ENCODE peak calls at places on chromosomes 7 and 10, in five cellular contexts. W is K562, R is adrenal gland, E is esophagus muscularis mucosa, J is erythroblast. I is an unnamed sample.

GRCh38 chr10:83214178-83214577 is 925.1 kb upstream of the GHITM start:
- DNase-seq in E (no peak), R (no peak), J (no peak), W (no peak), I (no peak)

GRCh38 chr7:139765143-139765542 is 12.7 kb downstream of the HIPK2 start:
- DNase-seq in R (no peak), E (no peak), W (no peak), J (no peak), I (no peak)

GRCh38 chr7:99406557-99406956 is 1.8 kb downstream of the PDAP1 start:
- DNase-seq in J (peak; percentile 24), W (peak; percentile 44), R (no peak), E (no peak), I (no peak)

GRCh38 chr7:29641651-29642050 is 78.0 kb downstream of the PRR15 start:
- DNase-seq in W (no peak), J (no peak), R (no peak), E (peak; percentile 62), I (peak; percentile 19)

GRCh38 chr10:62655337-62655994 is 149.1 kb upstream of the ADO start:
- DNase-seq in W (no peak), E (no peak), R (no peak), J (no peak), I (no peak)

GRCh38 chr10:84587789-84588188 is 259.4 kb downstream of the CCSER2 start:
- DNase-seq in E (no peak), J (no peak), W (no peak), R (no peak), I (no peak)

GRCh38 chr7:35370694-35371093 is 116.8 kb upstream of the TBX20 start:
- DNase-seq in W (no peak), E (no peak), R (no peak), J (no peak), I (no peak)

GRCh38 chr10:89171263-89171872 is 35.7 kb downstream of the CH25H start:
- DNase-seq in R (no peak), J (no peak), W (no peak), E (no peak), I (no peak)

GRCh38 chr7:103113164-103113563 is 35.7 kb downstream of the NAPEPLD start:
- DNase-seq in R (no peak), W (no peak), J (no peak), E (no peak), I (peak; percentile 49)

GRCh38 chr10:99621454-99622246 is 1.4 kb upstream of the SLC25A28 start:
- DNase-seq in W (peak; percentile 13), R (peak; percentile 37), E (no peak), J (no peak), I (no peak)

GRCh38 chr7:141511370-141512335 is 39.6 kb upstream of the AGK start:
- DNase-seq in W (no peak), E (no peak), J (no peak), R (no peak), I (no peak)

GRCh38 chr7:73828972-73829371 is 1.8 kb upstream of the CLDN4 start:
- DNase-seq in J (no peak), W (no peak), E (no peak), R (no peak), I (no peak)

GRCh38 chr7:94697671-94697994 is 41.7 kb upstream of the SGCE start:
- DNase-seq in E (no peak), W (no peak), R (no peak), J (no peak), I (no peak)

GRCh38 chr7:8638076-8638475 is 204.7 kb downstream of the NXPH1 start:
- DNase-seq in E (no peak), W (no peak), R (no peak), J (no peak), I (no peak)

GRCh38 chr7:101189109-101189508 is 9.0 kb upstream of the NAT16 start:
- DNase-seq in R (no peak), J (no peak), E (no peak), W (no peak), I (no peak)
- TF ChIP-seq POLR2A in R (no peak), J (no peak), E (no peak), W (no peak), I (no peak)

GRCh38 chr10:102743078-102743587 is 615 bp upstream of the WBP1L start:
- DNase-seq in J (no peak), E (no peak), W (no peak), R (no peak), I (no peak)

GRCh38 chr10:102741848-102742247 is 1.9 kb upstream of the WBP1L start:
- DNase-seq in J (no peak), W (no peak), R (no peak), E (no peak), I (no peak)

GRCh38 chr10:102743588-102744373 is at the start of gene WBP1L:
- DNase-seq in E (peak; percentile 99), R (peak; percentile 96), J (peak; percentile 99), W (peak; percentile 92), I (peak; percentile 90)

GRCh38 chr10:102745157-102745556 is 1.4 kb downstream of the WBP1L start:
- DNase-seq in E (no peak), W (no peak), J (no peak), R (no peak), I (no peak)

GRCh38 chr10:102744374-102745051 is 765 bp downstream of the WBP1L start:
- DNase-seq in R (peak; percentile 41), W (no peak), E (no peak), J (peak; percentile 56), I (no peak)
- TF ChIP-seq POLR2A in R (peak; percentile 35), W (no peak), E (no peak), J (no peak), I (no peak)

DNA sequence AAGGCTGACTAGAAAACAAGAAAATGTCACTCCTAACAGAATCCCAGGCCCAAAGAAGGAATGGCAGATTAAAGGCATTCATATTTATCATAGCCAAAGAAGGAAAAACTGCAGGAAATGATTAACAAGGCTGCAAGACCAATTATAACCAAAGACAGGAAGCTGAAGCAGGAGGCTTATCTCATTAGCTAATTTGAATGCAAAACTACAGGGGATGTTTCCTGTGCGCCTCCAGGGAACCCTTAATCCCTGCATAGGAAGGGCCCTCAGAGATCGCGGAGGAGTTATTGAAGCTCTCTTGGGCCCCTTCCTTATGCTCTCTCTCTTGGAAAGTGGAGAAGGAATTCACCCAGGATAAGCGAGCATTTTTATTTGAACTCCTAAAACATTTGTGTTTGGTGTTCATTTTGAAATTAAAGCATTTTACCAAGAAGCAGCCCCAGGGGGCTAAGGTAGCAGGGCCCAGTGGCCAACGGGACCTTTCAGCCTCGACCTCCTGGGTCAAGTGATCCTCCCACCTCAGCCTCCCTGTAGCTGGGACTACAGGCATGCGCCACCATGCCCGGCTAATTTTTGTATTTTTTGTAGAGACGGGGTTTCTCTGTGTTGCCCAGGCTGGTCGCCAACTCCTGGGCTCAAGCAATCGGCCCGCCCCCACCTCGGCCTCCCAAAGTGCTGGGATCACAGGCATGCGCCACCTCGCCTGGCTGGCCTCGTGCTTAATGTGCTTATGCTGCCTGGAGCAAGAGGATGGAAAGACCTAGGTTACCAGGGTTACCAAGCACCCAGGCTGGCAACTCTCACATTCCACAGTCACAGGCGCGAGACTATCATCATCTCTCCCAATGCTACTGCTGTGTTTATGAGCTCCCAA is 24.1 kb upstream of the PROSER2 start:
- DNase-seq in J (no peak), E (no peak), W (no peak), R (no peak), I (no peak)
- TF ChIP-seq POLR2A in J (no peak), E (no peak), W (no peak), R (no peak), I (no peak)

DNA sequence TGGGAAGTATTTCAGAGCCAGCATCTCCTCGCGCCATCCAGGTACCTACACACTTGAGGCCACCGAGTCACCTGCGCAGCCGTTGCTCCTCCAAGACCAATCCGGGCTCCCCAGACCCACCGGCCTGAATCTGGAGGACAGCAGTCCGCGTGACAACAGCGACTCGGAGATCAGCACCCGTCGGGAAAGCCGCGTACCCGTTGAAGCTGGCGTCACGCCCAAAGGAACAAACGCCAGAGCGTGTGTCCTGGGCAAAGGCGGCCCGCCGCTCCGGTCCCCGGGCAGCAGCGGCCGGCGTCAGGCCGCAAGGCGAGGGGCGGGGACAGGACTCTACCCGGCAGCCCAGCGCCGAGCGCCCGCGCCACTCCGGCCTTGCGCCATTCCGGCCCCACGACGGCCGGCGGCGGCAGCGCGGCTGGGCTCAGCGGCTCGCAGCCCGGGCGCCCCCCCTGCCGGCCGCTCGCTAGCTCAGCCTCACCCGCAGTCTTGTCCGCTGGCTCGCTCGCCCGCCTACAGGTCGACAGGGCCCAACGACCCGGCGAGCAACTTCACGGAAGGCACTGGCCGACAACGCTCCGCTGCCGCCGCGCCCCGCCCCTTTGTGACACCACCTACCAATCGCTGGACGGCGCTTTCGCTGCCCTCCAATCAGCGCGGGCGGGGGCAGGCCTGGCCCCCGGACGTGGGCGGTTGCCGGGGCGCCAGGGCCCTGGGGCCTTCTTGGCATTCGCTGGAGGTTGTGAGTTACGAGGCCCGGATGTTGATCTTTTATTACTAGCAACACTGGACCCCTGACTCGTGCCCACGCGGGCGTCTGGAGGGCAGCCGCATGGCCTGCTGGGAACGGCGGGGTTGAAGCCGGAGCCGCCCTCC is at the start of gene ZFAND4:
- DNase-seq in W (peak; percentile 73), J (peak; percentile 99), E (peak; percentile 99), R (peak; percentile 97), I (peak; percentile 95)
- TF ChIP-seq POLR2A in W (no peak), J (peak; percentile 85), E (no peak), R (peak; percentile 82), I (peak; percentile 58)

GRCh38 chr10:43408710-43409384 is at the start of gene HNRNPF:
- DNase-seq in W (peak; percentile 95), R (peak; percentile 96), J (peak; percentile 97), E (peak; percentile 98), I (peak; percentile 83)

GRCh38 chr10:43409385-43410109 is 561 bp upstream of the HNRNPF start:
- DNase-seq in R (peak; percentile 57), J (peak; percentile 71), E (no peak), W (no peak), I (no peak)

GRCh38 chr10:43407576-43408330 is 1.2 kb downstream of the HNRNPF start:
- DNase-seq in W (peak; percentile 92), R (peak; percentile 90), E (peak; percentile 97), J (peak; percentile 94), I (peak; percentile 71)

GRCh38 chr10:43408331-43408709 is 666 bp downstream of the HNRNPF start:
- DNase-seq in W (no peak), E (no peak), R (no peak), J (no peak), I (no peak)

DNA sequence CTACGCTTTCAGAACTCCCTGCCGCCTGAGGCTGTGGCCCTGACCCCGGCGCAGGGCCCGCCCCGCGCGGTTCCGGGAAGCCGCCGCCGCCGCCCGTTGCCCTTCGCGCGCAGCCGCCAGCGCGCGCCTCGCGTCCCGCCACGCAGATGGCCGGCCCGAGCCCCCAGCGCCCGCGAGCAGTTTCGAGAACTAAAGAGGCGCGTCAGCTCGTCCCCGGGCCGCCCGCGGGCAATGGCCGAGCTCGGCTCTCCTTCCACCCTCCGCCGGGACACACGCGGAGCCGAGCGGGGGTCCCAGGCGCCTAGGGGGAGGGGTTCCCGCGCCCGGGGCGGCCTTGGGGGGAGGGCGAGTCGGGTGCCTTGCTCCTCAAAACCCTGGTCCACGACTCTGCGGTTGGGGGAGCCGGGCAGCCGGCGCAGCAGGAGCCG is 1.8 kb downstream of the HNRNPF start:
- DNase-seq in J (peak; percentile 83), W (peak; percentile 69), E (no peak), R (peak; percentile 67), I (no peak)
- TF ChIP-seq POLR2A in J (no peak), W (no peak), E (no peak), R (no peak), I (no peak)